ENCODE peak calls at places on chromosomes 6 and 20, in six cellular contexts. X is A549, U is H1, Q is HepG2, P is K562, K is SK-N-SH. W is an unnamed sample.

GRCh38 chr6:85561750-85562357 is 31.8 kb downstream of the SNX14 start:
- DNase-seq in X (no peak), U (no peak), Q (no peak), P (no peak), K (no peak), W (no peak)

GRCh38 chr6:53866231-53866630 is 71.4 kb downstream of the LRRC1 start:
- DNase-seq in X (no peak), U (no peak), Q (no peak), P (no peak), K (no peak), W (no peak)

GRCh38 chr6:6964675-6965074 is 143.1 kb upstream of the RREB1 start:
- DNase-seq in X (no peak), U (no peak), Q (no peak), P (no peak), K (no peak), W (no peak)

GRCh38 chr6:106334646-106335448 is 9.3 kb upstream of the ATG5 start:
- DNase-seq in X (peak), U (peak), Q (peak), P (peak), K (peak), W (no peak)

GRCh38 chr6:28587011-28587745 is 61.5 kb downstream of the GPX5 start:
- DNase-seq in X (peak), U (peak), Q (peak), P (no peak), K (peak), W (no peak)

GRCh38 chr20:32569380-32570305 is 15.5 kb downstream of the NOL4L start:
- DNase-seq in X (no peak), U (no peak), Q (peak), P (peak), K (no peak), W (no peak)

GRCh38 chr20:62405108-62405980 is 1.7 kb downstream of the CABLES2 start:
- DNase-seq in X (peak), U (no peak), Q (peak), P (peak), K (peak), W (no peak)

GRCh38 chr20:50053790-50054547 is 59.0 kb downstream of the UBE2V1 start:
- DNase-seq in X (no peak), U (no peak), Q (no peak), P (no peak), K (no peak), W (no peak)

GRCh38 chr6:168053086-168053956 is 25.7 kb downstream of the FRMD1 start:
- DNase-seq in X (no peak), U (no peak), Q (no peak), P (no peak), K (no peak), W (no peak)

GRCh38 chr6:151098166-151098565 is 141.6 kb upstream of the AKAP12 start:
- DNase-seq in X (no peak), U (no peak), Q (no peak), P (no peak), K (no peak), W (no peak)
- TF ChIP-seq USF2 in X (no peak), U (no peak), Q (no peak), P (no peak), K (no peak), W (no peak)

GRCh38 chr6:46302816-46303215 is 132.0 kb upstream of the ENPP5 start:
- DNase-seq in X (no peak), U (no peak), Q (no peak), P (no peak), K (no peak), W (no peak)

GRCh38 chr6:46306429-46306828 is 135.6 kb upstream of the ENPP5 start:
- DNase-seq in X (no peak), U (no peak), Q (no peak), P (no peak), K (no peak), W (no peak)

GRCh38 chr6:46302176-46302575 is 131.4 kb upstream of the ENPP5 start:
- DNase-seq in X (no peak), U (no peak), Q (no peak), P (no peak), K (no peak), W (no peak)

GRCh38 chr6:46305833-46306232 is 135.1 kb upstream of the ENPP5 start:
- DNase-seq in X (no peak), U (no peak), Q (no peak), P (no peak), K (no peak), W (no peak)
- TF ChIP-seq EP300 in X (no peak), U (no peak), Q (no peak), P (no peak), K (no peak), W (no peak)

DNA sequence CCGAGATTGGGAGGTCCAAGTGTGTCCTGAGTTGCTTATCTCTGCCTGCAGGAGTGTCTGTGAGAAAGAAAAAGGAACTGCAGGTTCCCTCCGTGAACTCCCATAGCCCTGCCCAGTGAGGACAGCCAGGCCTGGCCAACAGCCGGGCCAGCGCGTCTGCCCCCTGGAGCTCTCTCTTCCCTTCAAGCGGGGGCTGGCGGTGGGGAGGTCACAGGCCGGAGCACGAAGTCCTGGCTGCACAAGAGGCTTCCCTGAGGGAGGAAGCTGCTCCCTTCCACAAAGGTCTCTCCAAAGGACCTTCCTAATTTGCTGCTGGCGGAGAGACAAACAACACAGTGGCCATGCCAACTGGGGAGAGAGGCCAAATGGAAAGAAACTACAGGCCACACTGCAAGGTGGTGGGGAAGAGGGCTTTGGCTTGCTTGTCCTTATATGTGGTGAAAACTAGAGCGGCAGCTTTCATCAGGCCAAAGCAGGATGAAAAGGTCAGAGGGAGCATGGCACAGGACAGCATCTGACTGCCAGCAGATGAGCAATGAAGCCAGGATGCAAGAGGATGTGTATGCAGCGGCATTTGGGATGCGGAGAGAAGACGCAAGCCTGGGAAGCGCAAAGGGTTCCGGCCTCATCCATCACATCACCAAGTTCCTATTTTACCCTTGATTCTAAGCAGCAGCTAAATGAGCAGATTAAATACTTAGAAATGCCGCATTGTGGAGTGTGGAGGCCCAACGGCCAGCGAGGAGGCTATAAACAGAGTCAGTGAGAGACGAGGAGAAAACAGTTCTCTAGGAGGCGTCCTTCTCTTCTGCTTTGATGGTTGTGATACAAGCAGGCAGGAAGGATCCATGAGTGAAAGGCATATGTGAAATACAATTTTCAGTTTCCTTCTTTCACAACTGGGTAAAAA is 260.1 kb downstream of the ERMARD start:
- DNase-seq in X (no peak), U (no peak), Q (no peak), P (no peak), K (no peak), W (no peak)
- TF ChIP-seq USF2 in X (no peak), U (no peak), Q (no peak), P (no peak), K (no peak), W (no peak)

GRCh38 chr6:74606488-74607135 is 599.2 kb downstream of the COL12A1 start:
- DNase-seq in X (peak), U (no peak), Q (no peak), P (no peak), K (no peak), W (no peak)
- TF ChIP-seq EP300 in X (peak), U (no peak), Q (no peak), P (no peak), K (no peak), W (no peak)

W was measured in GM12878.